ENCODE peak calls at places on chromosomes 12 and 14, in nine cellular contexts. V is ovary, R is Peyer's patch, L is stomach, D is body of pancreas, W is SK-N-SH, S is heart right ventricle, P is thyroid gland, M is OCI-LY7. Q is an unnamed sample.

GRCh38 chr12:92977326-92977725 is 48.2 kb upstream of the EEA1 start:
- DNase-seq in S (no peak), M (no peak), W (no peak), R (no peak), V (no peak), P (no peak), L (no peak), D (no peak), Q (no peak)

GRCh38 chr14:59576332-59577294 is at the start of gene CCDC175:
- DNase-seq in D (peak; percentile 97), R (peak; percentile 95), P (peak; percentile 94), M (peak; percentile 81), W (peak; percentile 89), V (peak; percentile 64), S (peak; percentile 81), L (peak; percentile 91), Q (peak; percentile 85)

GRCh38 chr14:28751467-28752058 is 15.0 kb upstream of the FOXG1 start:
- DNase-seq in S (no peak), V (no peak), L (peak; percentile 39), R (no peak), W (peak; percentile 46), D (peak; percentile 52), P (peak; percentile 54), M (peak; percentile 31), Q (peak; percentile 83)

GRCh38 chr12:68270358-68270757 is 17.0 kb upstream of the IL22 start:
- DNase-seq in V (no peak), D (no peak), W (no peak), S (no peak), L (no peak), P (no peak), M (no peak), R (no peak), Q (no peak)

GRCh38 chr14:105474478-105475268 is at the start of gene CRIP2:
- DNase-seq in P (peak; percentile 66), M (no peak), S (peak; percentile 78), V (peak; percentile 66), W (peak; percentile 91), D (peak; percentile 63), R (no peak), L (no peak), Q (peak; percentile 64)

GRCh38 chr12:102510031-102510430 is 29.7 kb upstream of the IGF1 start:
- DNase-seq in P (no peak), S (no peak), L (no peak), D (no peak), M (no peak), V (no peak), W (no peak), R (no peak), Q (no peak)

GRCh38 chr12:89932950-89933349 is 224.3 kb upstream of the ATP2B1 start:
- DNase-seq in M (no peak), D (no peak), V (no peak), W (no peak), P (no peak), S (no peak), R (no peak), L (no peak), Q (no peak)

GRCh38 chr12:233615-233968 is 19.6 kb upstream of the SLC6A12 start:
- DNase-seq in R (no peak), V (no peak), M (no peak), P (no peak), W (no peak), D (no peak), S (no peak), L (no peak), Q (no peak)

GRCh38 chr14:70036665-70037064 is 152.1 kb downstream of the SLC8A3 start:
- DNase-seq in R (no peak), P (no peak), L (no peak), W (no peak), M (no peak), D (no peak), S (no peak), V (no peak), Q (no peak)

GRCh38 chr14:103095210-103095778 is 769 bp downstream of the EXOC3L4 start:
- DNase-seq in M (no peak), W (no peak), R (peak; percentile 75), L (no peak), S (no peak), D (no peak), P (no peak), V (no peak), Q (no peak)

GRCh38 chr12:82425241-82425640 is 66.9 kb downstream of the METTL25 start:
- DNase-seq in W (no peak), P (no peak), V (no peak), S (no peak), M (no peak), R (no peak), L (no peak), D (no peak), Q (peak; percentile 32)

GRCh38 chr12:71840226-71840847 is 778 bp downstream of the TBC1D15 start:
- DNase-seq in S (no peak), W (peak; percentile 12), M (no peak), P (no peak), D (no peak), R (no peak), L (no peak), V (no peak), Q (no peak)

GRCh38 chr12:5627053-5627630 is 195.2 kb downstream of the NTF3 start:
- DNase-seq in M (no peak), W (no peak), L (no peak), S (no peak), R (no peak), V (no peak), D (no peak), P (no peak), Q (no peak)

GRCh38 chr12:93636708-93637107 is 40.5 kb upstream of the CRADD start:
- DNase-seq in D (no peak), V (no peak), L (no peak), M (no peak), P (no peak), S (no peak), W (no peak), R (no peak), Q (no peak)

GRCh38 chr12:110794623-110795280 is 52.0 kb upstream of the CCDC63 start:
- DNase-seq in D (peak; percentile 20), R (peak; percentile 61), M (no peak), P (peak; percentile 3), W (peak; percentile 39), S (peak; percentile 65), V (peak; percentile 57), L (peak; percentile 42), Q (no peak)

GRCh38 chr12:52739963-52740362 is 36.6 kb upstream of the KRT77 start:
- DNase-seq in S (no peak), P (no peak), W (no peak), R (no peak), V (no peak), L (no peak), M (no peak), D (no peak), Q (no peak)

GRCh38 chr12:46449856-46450255 is 77.3 kb upstream of the SLC38A2 start:
- DNase-seq in S (no peak), W (no peak), R (no peak), V (no peak), D (no peak), L (no peak), M (no peak), P (no peak), Q (no peak)

GRCh38 chr14:63964063-63964462 is 111.3 kb downstream of the SYNE2 start:
- DNase-seq in L (no peak), M (no peak), R (no peak), D (no peak), S (no peak), W (no peak), V (no peak), P (peak; percentile 71), Q (no peak)

GRCh38 chr12:87931764-87932163 is 97.4 kb downstream of the C12orf50 start:
- DNase-seq in P (no peak), L (no peak), S (no peak), V (no peak), M (no peak), D (no peak), R (no peak), W (no peak), Q (no peak)

GRCh38 chr14:93100098-93100497 is 15.6 kb downstream of the ITPK1 start:
- DNase-seq in D (no peak), M (no peak), W (no peak), R (no peak), L (no peak), V (no peak), P (no peak), S (no peak), Q (no peak)
- H3K4me1 ChIP-seq in D (peaks cover 36% of the 10 kb centered on the region), M (peaks cover 13% of the 10 kb centered on the region), W (no peaks in the 10 kb centered on the region), R (peaks cover 9% of the 10 kb centered on the region), L (peaks cover 45% of the 10 kb centered on the region), V (peaks cover 3% of the 10 kb centered on the region), P (peaks cover 23% of the 10 kb centered on the region), S (peaks cover 32% of the 10 kb centered on the region), Q (no peaks in the 10 kb centered on the region)

GRCh38 chr14:24398298-24398942 is 383 bp upstream of the NYNRIN start:
- DNase-seq in W (peak; percentile 73), V (peak; percentile 68), S (peak; percentile 66), M (no peak), P (peak; percentile 34), D (peak; percentile 24), L (no peak), R (peak; percentile 44), Q (no peak)
- H3K4me1 ChIP-seq in W (no peaks in the 10 kb centered on the region), V (peaks cover 17% of the 10 kb centered on the region), S (peaks cover 37% of the 10 kb centered on the region), M (no peaks in the 10 kb centered on the region), P (peaks cover 52% of the 10 kb centered on the region), D (peaks cover 37% of the 10 kb centered on the region), L (peaks cover 58% of the 10 kb centered on the region), R (peaks cover 3% of the 10 kb centered on the region), Q (peaks cover 8% of the 10 kb centered on the region)

GRCh38 chr14:61107896-61108295 is 126.9 kb downstream of the SLC38A6 start:
- DNase-seq in S (no peak), M (no peak), R (no peak), L (no peak), P (no peak), V (no peak), D (no peak), W (no peak), Q (no peak)

GRCh38 chr14:61108742-61109141 is 127.7 kb downstream of the SLC38A6 start:
- DNase-seq in L (no peak), R (no peak), P (no peak), V (no peak), D (no peak), M (no peak), W (no peak), S (no peak), Q (no peak)

GRCh38 chr14:61104358-61104757 is 123.3 kb downstream of the SLC38A6 start:
- DNase-seq in R (no peak), P (no peak), M (no peak), W (no peak), V (no peak), S (no peak), L (no peak), D (no peak), Q (no peak)

GRCh38 chr14:61107148-61107641 is 126.2 kb downstream of the SLC38A6 start:
- DNase-seq in P (no peak), S (peak; percentile 52), W (no peak), D (peak; percentile 16), V (peak; percentile 44), R (no peak), M (no peak), L (no peak), Q (no peak)

GRCh38 chr14:61106627-61107147 is 125.6 kb downstream of the SLC38A6 start:
- DNase-seq in P (no peak), M (peak; percentile 52), W (peak; percentile 38), L (no peak), V (no peak), S (no peak), D (no peak), R (no peak), Q (no peak)
- H3K4me1 ChIP-seq in P (peaks cover 16% of the 10 kb centered on the region), M (peaks cover 26% of the 10 kb centered on the region), W (peaks cover 38% of the 10 kb centered on the region), L (peaks cover 28% of the 10 kb centered on the region), V (no peaks in the 10 kb centered on the region), S (peaks cover 43% of the 10 kb centered on the region), D (no peaks in the 10 kb centered on the region), R (no peaks in the 10 kb centered on the region), Q (no peaks in the 10 kb centered on the region)

GRCh38 chr12:26817183-26817591 is 15.8 kb downstream of the ITPR2 start:
- DNase-seq in M (peak; percentile 22), V (no peak), L (no peak), S (no peak), D (no peak), W (no peak), P (no peak), R (no peak), Q (no peak)
- H3K4me1 ChIP-seq in M (peaks cover 9% of the 10 kb centered on the region), V (no peaks in the 10 kb centered on the region), L (peaks cover 15% of the 10 kb centered on the region), S (peaks cover 7% of the 10 kb centered on the region), D (peaks cover 55% of the 10 kb centered on the region), W (peaks cover 4% of the 10 kb centered on the region), P (no peaks in the 10 kb centered on the region), R (no peaks in the 10 kb centered on the region), Q (peaks cover 16% of the 10 kb centered on the region)